ENCODE peak calls at places on chromosomes 11 and 22, in seven cellular contexts. One of them, this sample, is unnamed.
A peak's percentile ranks its signal among the peaks of the same experiment; 100 is the strongest.

GRCh38 chr11:96303067-96303466 is 39.9 kb downstream of the MAML2 start:
- DNase-seq in astrocyte of the spinal cord: peak; percentile 81
- DNase-seq in foreskin fibroblast: peak; percentile 79
- DNase-seq in BE2C: no peak
- DNase-seq in adrenal gland: no peak
- DNase-seq in ascending aorta: no peak
- DNase-seq in upper lobe of left lung: no peak
- DNase-seq in this sample: peak; percentile 88

GRCh38 chr22:27642104-27642800 is 159.3 kb downstream of the MN1 start:
- DNase-seq in adrenal gland: no peak
- DNase-seq in BE2C: no peak
- DNase-seq in ascending aorta: no peak
- DNase-seq in upper lobe of left lung: no peak
- DNase-seq in astrocyte of the spinal cord: no peak
- DNase-seq in foreskin fibroblast: no peak
- DNase-seq in this sample: no peak

GRCh38 chr11:66546368-66546965 is at the start of gene ACTN3:
- DNase-seq in upper lobe of left lung: peak; percentile 73
- DNase-seq in foreskin fibroblast: peak; percentile 36
- DNase-seq in adrenal gland: peak; percentile 47
- DNase-seq in astrocyte of the spinal cord: no peak
- DNase-seq in BE2C: no peak
- DNase-seq in ascending aorta: no peak
- DNase-seq in this sample: peak; percentile 6

GRCh38 chr11:118699508-118700220 is 20.2 kb upstream of the TREH start:
- DNase-seq in foreskin fibroblast: no peak
- DNase-seq in adrenal gland: no peak
- DNase-seq in upper lobe of left lung: no peak
- DNase-seq in BE2C: no peak
- DNase-seq in ascending aorta: no peak
- DNase-seq in astrocyte of the spinal cord: no peak
- DNase-seq in this sample: no peak

GRCh38 chr11:76184551-76184993 is 21.7 kb downstream of the WNT11 start:
- DNase-seq in astrocyte of the spinal cord: no peak
- DNase-seq in upper lobe of left lung: no peak
- DNase-seq in adrenal gland: no peak
- DNase-seq in BE2C: peak; percentile 79
- DNase-seq in foreskin fibroblast: peak; percentile 62
- DNase-seq in ascending aorta: no peak
- DNase-seq in this sample: peak; percentile 33

GRCh38 chr11:101618691-101619090 is 34.9 kb upstream of the TRPC6 start:
- DNase-seq in upper lobe of left lung: no peak
- DNase-seq in foreskin fibroblast: peak; percentile 86
- DNase-seq in ascending aorta: no peak
- DNase-seq in astrocyte of the spinal cord: peak; percentile 59
- DNase-seq in adrenal gland: no peak
- DNase-seq in BE2C: no peak
- DNase-seq in this sample: no peak

GRCh38 chr11:800473-800872 is 2.4 kb upstream of the SLC25A22 start:
- DNase-seq in adrenal gland: no peak
- DNase-seq in foreskin fibroblast: no peak
- DNase-seq in upper lobe of left lung: no peak
- DNase-seq in BE2C: no peak
- DNase-seq in astrocyte of the spinal cord: no peak
- DNase-seq in ascending aorta: no peak
- DNase-seq in this sample: no peak

GRCh38 chr11:77064648-77065217 is 2.0 kb upstream of the CAPN5 start:
- DNase-seq in BE2C: no peak
- DNase-seq in ascending aorta: no peak
- DNase-seq in upper lobe of left lung: no peak
- DNase-seq in foreskin fibroblast: no peak
- DNase-seq in astrocyte of the spinal cord: no peak
- DNase-seq in adrenal gland: peak; percentile 18
- DNase-seq in this sample: no peak

GRCh38 chr11:3986301-3986700 is 108.3 kb upstream of the RRM1 start:
- DNase-seq in upper lobe of left lung: no peak
- DNase-seq in ascending aorta: no peak
- DNase-seq in BE2C: no peak
- DNase-seq in astrocyte of the spinal cord: no peak
- DNase-seq in foreskin fibroblast: no peak
- DNase-seq in adrenal gland: no peak
- DNase-seq in this sample: no peak

GRCh38 chr22:35575116-35575748 is 34.6 kb downstream of the RASD2 start:
- DNase-seq in astrocyte of the spinal cord: no peak
- DNase-seq in BE2C: no peak
- DNase-seq in upper lobe of left lung: no peak
- DNase-seq in adrenal gland: no peak
- DNase-seq in ascending aorta: no peak
- DNase-seq in foreskin fibroblast: no peak
- DNase-seq in this sample: no peak

GRCh38 chr11:28343304-28344233 is 235.4 kb downstream of the METTL15 start:
- DNase-seq in upper lobe of left lung: no peak
- DNase-seq in astrocyte of the spinal cord: peak; percentile 90
- DNase-seq in foreskin fibroblast: peak; percentile 81
- DNase-seq in ascending aorta: no peak
- DNase-seq in BE2C: no peak
- DNase-seq in adrenal gland: no peak
- DNase-seq in this sample: peak; percentile 83

GRCh38 chr11:128022007-128022368 is 565.4 kb downstream of the ETS1 start:
- DNase-seq in ascending aorta: no peak
- DNase-seq in foreskin fibroblast: peak; percentile 79
- DNase-seq in upper lobe of left lung: no peak
- DNase-seq in astrocyte of the spinal cord: peak; percentile 61
- DNase-seq in BE2C: no peak
- DNase-seq in adrenal gland: no peak
- DNase-seq in this sample: peak; percentile 72

GRCh38 chr22:38316340-38317236 is 645 bp downstream of the CSNK1E start:
- DNase-seq in foreskin fibroblast: peak; percentile 83
- DNase-seq in BE2C: peak; percentile 56
- DNase-seq in upper lobe of left lung: peak; percentile 55
- DNase-seq in ascending aorta: no peak
- DNase-seq in astrocyte of the spinal cord: peak; percentile 66
- DNase-seq in adrenal gland: peak; percentile 65
- DNase-seq in this sample: peak; percentile 58

GRCh38 chr22:43830931-43831560 is 18.9 kb upstream of the EFCAB6 start:
- DNase-seq in astrocyte of the spinal cord: no peak
- DNase-seq in foreskin fibroblast: no peak
- DNase-seq in adrenal gland: no peak
- DNase-seq in ascending aorta: no peak
- DNase-seq in BE2C: no peak
- DNase-seq in upper lobe of left lung: no peak
- DNase-seq in this sample: no peak

DNA sequence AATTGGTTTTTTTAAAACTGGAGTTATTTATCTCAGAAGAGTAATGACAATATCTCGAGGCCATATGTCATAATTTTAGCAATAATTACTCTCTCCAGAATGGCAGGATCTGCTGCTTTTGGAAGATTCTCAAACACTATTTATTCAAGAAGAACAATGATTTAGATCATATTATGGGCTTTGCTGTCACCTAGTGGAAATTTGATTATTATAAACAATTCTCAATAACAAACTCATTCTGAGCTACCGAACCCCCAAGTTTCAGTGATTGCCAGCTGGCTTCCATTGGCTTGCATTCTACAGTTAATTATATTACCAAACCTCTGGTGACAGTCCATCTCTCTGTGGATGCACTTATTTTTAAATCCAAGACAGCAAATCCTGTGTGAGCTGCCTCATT is 27.9 kb upstream of the SLC36A4 start:
- DNase-seq in ascending aorta: no peak
- DNase-seq in upper lobe of left lung: no peak
- DNase-seq in adrenal gland: no peak
- DNase-seq in foreskin fibroblast: peak; percentile 26
- DNase-seq in BE2C: no peak
- DNase-seq in astrocyte of the spinal cord: peak; percentile 39
- DNase-seq in this sample: peak; percentile 48
- TF ChIP-seq CTCF in ascending aorta: peak; percentile 30
- TF ChIP-seq CTCF in upper lobe of left lung: no peak
- TF ChIP-seq CTCF in adrenal gland: peak; percentile 17
- TF ChIP-seq CTCF in foreskin fibroblast: no peak
- TF ChIP-seq CTCF in BE2C: peak; percentile 40
- TF ChIP-seq CTCF in astrocyte of the spinal cord: no peak
- TF ChIP-seq CTCF in this sample: no peak

GRCh38 chr11:34529643-34530042 is 16.0 kb upstream of the ELF5 start:
- DNase-seq in ascending aorta: no peak
- DNase-seq in foreskin fibroblast: no peak
- DNase-seq in astrocyte of the spinal cord: no peak
- DNase-seq in BE2C: no peak
- DNase-seq in upper lobe of left lung: no peak
- DNase-seq in adrenal gland: no peak
- DNase-seq in this sample: no peak
- H3K4me3 ChIP-seq in ascending aorta: no peak overlapping the region
- H3K4me3 ChIP-seq in foreskin fibroblast: no peak overlapping the region
- H3K4me3 ChIP-seq in astrocyte of the spinal cord: no peak overlapping the region
- H3K4me3 ChIP-seq in BE2C: no peak overlapping the region
- H3K4me3 ChIP-seq in upper lobe of left lung: no peak overlapping the region
- H3K4me3 ChIP-seq in adrenal gland: no peak overlapping the region
- H3K4me3 ChIP-seq in this sample: no peak overlapping the region

GRCh38 chr11:2142300-2142759 is 3.1 kb upstream of the IGF2 start:
- DNase-seq in BE2C: no peak
- DNase-seq in astrocyte of the spinal cord: no peak
- DNase-seq in adrenal gland: no peak
- DNase-seq in ascending aorta: no peak
- DNase-seq in foreskin fibroblast: peak; percentile 72
- DNase-seq in upper lobe of left lung: no peak
- DNase-seq in this sample: peak; percentile 47

GRCh38 chr11:2142762-2143202 is 3.6 kb upstream of the IGF2 start:
- DNase-seq in foreskin fibroblast: peak; percentile 51
- DNase-seq in ascending aorta: no peak
- DNase-seq in adrenal gland: no peak
- DNase-seq in upper lobe of left lung: no peak
- DNase-seq in BE2C: no peak
- DNase-seq in astrocyte of the spinal cord: no peak
- DNase-seq in this sample: peak; percentile 15

GRCh38 chr11:2146051-2146450 is 6.9 kb upstream of the IGF2 start:
- DNase-seq in upper lobe of left lung: no peak
- DNase-seq in astrocyte of the spinal cord: no peak
- DNase-seq in BE2C: no peak
- DNase-seq in ascending aorta: no peak
- DNase-seq in foreskin fibroblast: no peak
- DNase-seq in adrenal gland: no peak
- DNase-seq in this sample: no peak

GRCh38 chr11:2144549-2145220 is 5.5 kb upstream of the IGF2 start:
- DNase-seq in BE2C: no peak
- DNase-seq in ascending aorta: no peak
- DNase-seq in astrocyte of the spinal cord: no peak
- DNase-seq in adrenal gland: no peak
- DNase-seq in upper lobe of left lung: no peak
- DNase-seq in foreskin fibroblast: no peak
- DNase-seq in this sample: no peak

GRCh38 chr11:2143652-2144548 is 4.7 kb upstream of the IGF2 start:
- DNase-seq in adrenal gland: no peak
- DNase-seq in astrocyte of the spinal cord: no peak
- DNase-seq in BE2C: no peak
- DNase-seq in upper lobe of left lung: no peak
- DNase-seq in foreskin fibroblast: peak; percentile 23
- DNase-seq in ascending aorta: no peak
- DNase-seq in this sample: no peak
- TF ChIP-seq CTCF in adrenal gland: no peak
- TF ChIP-seq CTCF in astrocyte of the spinal cord: peak; percentile 1
- TF ChIP-seq CTCF in BE2C: peak; percentile 3
- TF ChIP-seq CTCF in upper lobe of left lung: no peak
- TF ChIP-seq CTCF in foreskin fibroblast: no peak
- TF ChIP-seq CTCF in ascending aorta: no peak
- TF ChIP-seq CTCF in this sample: no peak

GRCh38 chr22:32842486-32842885 is 41.0 kb downstream of the TIMP3 start:
- DNase-seq in BE2C: no peak
- DNase-seq in foreskin fibroblast: no peak
- DNase-seq in upper lobe of left lung: no peak
- DNase-seq in astrocyte of the spinal cord: no peak
- DNase-seq in ascending aorta: no peak
- DNase-seq in adrenal gland: no peak
- DNase-seq in this sample: no peak

GRCh38 chr22:32841175-32841574 is 39.7 kb downstream of the TIMP3 start:
- DNase-seq in upper lobe of left lung: no peak
- DNase-seq in astrocyte of the spinal cord: no peak
- DNase-seq in foreskin fibroblast: no peak
- DNase-seq in adrenal gland: no peak
- DNase-seq in BE2C: no peak
- DNase-seq in ascending aorta: no peak
- DNase-seq in this sample: no peak

GRCh38 chr22:32837803-32838202 is 36.3 kb downstream of the TIMP3 start:
- DNase-seq in BE2C: no peak
- DNase-seq in astrocyte of the spinal cord: no peak
- DNase-seq in ascending aorta: no peak
- DNase-seq in adrenal gland: no peak
- DNase-seq in upper lobe of left lung: no peak
- DNase-seq in foreskin fibroblast: no peak
- DNase-seq in this sample: no peak

GRCh38 chr22:32837142-32837541 is 35.6 kb downstream of the TIMP3 start:
- DNase-seq in adrenal gland: no peak
- DNase-seq in astrocyte of the spinal cord: no peak
- DNase-seq in BE2C: no peak
- DNase-seq in upper lobe of left lung: no peak
- DNase-seq in foreskin fibroblast: no peak
- DNase-seq in ascending aorta: no peak
- DNase-seq in this sample: no peak

GRCh38 chr22:32839776-32840571 is 38.5 kb downstream of the TIMP3 start:
- DNase-seq in astrocyte of the spinal cord: peak; percentile 48
- DNase-seq in ascending aorta: no peak
- DNase-seq in BE2C: no peak
- DNase-seq in adrenal gland: peak; percentile 78
- DNase-seq in foreskin fibroblast: no peak
- DNase-seq in upper lobe of left lung: no peak
- DNase-seq in this sample: peak; percentile 93
- H3K4me3 ChIP-seq in astrocyte of the spinal cord: no peak overlapping the region
- H3K4me3 ChIP-seq in ascending aorta: peak overlapping the region; percentile 43
- H3K4me3 ChIP-seq in BE2C: no peak overlapping the region
- H3K4me3 ChIP-seq in adrenal gland: no peak overlapping the region
- H3K4me3 ChIP-seq in foreskin fibroblast: no peak overlapping the region
- H3K4me3 ChIP-seq in upper lobe of left lung: no peak overlapping the region
- H3K4me3 ChIP-seq in this sample: no peak overlapping the region

GRCh38 chr11:9314291-9315077 is at the start of gene TMEM41B:
- DNase-seq in BE2C: peak; percentile 97
- DNase-seq in astrocyte of the spinal cord: peak; percentile 98
- DNase-seq in adrenal gland: peak; percentile 98
- DNase-seq in foreskin fibroblast: peak; percentile 99
- DNase-seq in ascending aorta: peak; percentile 94
- DNase-seq in upper lobe of left lung: peak; percentile 98
- DNase-seq in this sample: peak; percentile 98
- TF ChIP-seq CTCF in BE2C: no peak
- TF ChIP-seq CTCF in astrocyte of the spinal cord: peak; percentile 9
- TF ChIP-seq CTCF in adrenal gland: no peak
- TF ChIP-seq CTCF in foreskin fibroblast: peak; percentile 20
- TF ChIP-seq CTCF in ascending aorta: peak; percentile 8
- TF ChIP-seq CTCF in upper lobe of left lung: peak; percentile 19
- TF ChIP-seq CTCF in this sample: peak; percentile 19

This sample was measured in fibroblast of the aortic adventitia.